ENCODE peak calls at places on chromosomes 4 and X, in eight cellular contexts. One of them, this sample, is unnamed.

GRCh38 chrX:119249836-119250340 is 13.8 kb downstream of the PGRMC1 start:
- DNase-seq in H1: no peak
- DNase-seq in SK-N-SH: no peak
- DNase-seq in upper lobe of left lung: no peak
- DNase-seq in sigmoid colon: no peak
- DNase-seq in transverse colon: no peak
- DNase-seq in stomach: no peak
- DNase-seq in K562: no peak
- DNase-seq in this sample: no peak

GRCh38 chr4:87875187-87875586 is 42.4 kb downstream of the MEPE start:
- DNase-seq in SK-N-SH: no peak
- DNase-seq in stomach: no peak
- DNase-seq in sigmoid colon: no peak
- DNase-seq in transverse colon: no peak
- DNase-seq in H1: no peak
- DNase-seq in upper lobe of left lung: no peak
- DNase-seq in K562: no peak
- DNase-seq in this sample: no peak

GRCh38 chrX:134933911-134934310 is 56.9 kb upstream of the SMIM10 start:
- DNase-seq in upper lobe of left lung: no peak
- DNase-seq in sigmoid colon: no peak
- DNase-seq in SK-N-SH: no peak
- DNase-seq in H1: no peak
- DNase-seq in transverse colon: no peak
- DNase-seq in stomach: no peak
- DNase-seq in K562: no peak
- DNase-seq in this sample: no peak

GRCh38 chr4:185529413-185529812 is 5.9 kb downstream of the PDLIM3 start:
- DNase-seq in K562: no peak
- DNase-seq in transverse colon: no peak
- DNase-seq in stomach: peak
- DNase-seq in upper lobe of left lung: no peak
- DNase-seq in sigmoid colon: no peak
- DNase-seq in H1: no peak
- DNase-seq in SK-N-SH: no peak
- DNase-seq in this sample: no peak

GRCh38 chrX:9148626-9149385 is 114.9 kb upstream of the FAM9B start:
- DNase-seq in H1: no peak
- DNase-seq in transverse colon: no peak
- DNase-seq in K562: no peak
- DNase-seq in sigmoid colon: no peak
- DNase-seq in stomach: no peak
- DNase-seq in upper lobe of left lung: no peak
- DNase-seq in SK-N-SH: no peak
- DNase-seq in this sample: no peak

GRCh38 chrX:10769165-10769564 is 148.8 kb upstream of the MID1 start:
- DNase-seq in upper lobe of left lung: no peak
- DNase-seq in K562: peak
- DNase-seq in stomach: no peak
- DNase-seq in SK-N-SH: peak
- DNase-seq in H1: no peak
- DNase-seq in sigmoid colon: no peak
- DNase-seq in transverse colon: no peak
- DNase-seq in this sample: no peak

GRCh38 chr4:7026107-7026506 is 17.1 kb upstream of the TADA2B start:
- DNase-seq in transverse colon: no peak
- DNase-seq in stomach: no peak
- DNase-seq in H1: no peak
- DNase-seq in upper lobe of left lung: no peak
- DNase-seq in K562: no peak
- DNase-seq in sigmoid colon: no peak
- DNase-seq in SK-N-SH: no peak
- DNase-seq in this sample: no peak

GRCh38 chr4:65651031-65651430 is 19.3 kb downstream of the EPHA5 start:
- DNase-seq in stomach: no peak
- DNase-seq in upper lobe of left lung: no peak
- DNase-seq in sigmoid colon: no peak
- DNase-seq in K562: no peak
- DNase-seq in H1: no peak
- DNase-seq in transverse colon: no peak
- DNase-seq in SK-N-SH: no peak
- DNase-seq in this sample: no peak

GRCh38 chrX:6149231-6149870 is 79.3 kb downstream of the NLGN4X start:
- DNase-seq in K562: no peak
- DNase-seq in SK-N-SH: peak
- DNase-seq in transverse colon: no peak
- DNase-seq in stomach: no peak
- DNase-seq in sigmoid colon: no peak
- DNase-seq in H1: no peak
- DNase-seq in upper lobe of left lung: no peak
- DNase-seq in this sample: no peak

GRCh38 chr4:47543331-47543730 is 58.3 kb downstream of the ATP10D start:
- DNase-seq in upper lobe of left lung: no peak
- DNase-seq in K562: no peak
- DNase-seq in SK-N-SH: no peak
- DNase-seq in transverse colon: no peak
- DNase-seq in stomach: no peak
- DNase-seq in H1: no peak
- DNase-seq in sigmoid colon: no peak
- DNase-seq in this sample: no peak

GRCh38 chr4:86595426-86595805 is 1.3 kb downstream of the PTPN13 start:
- DNase-seq in K562: no peak
- DNase-seq in transverse colon: no peak
- DNase-seq in H1: no peak
- DNase-seq in upper lobe of left lung: no peak
- DNase-seq in sigmoid colon: no peak
- DNase-seq in stomach: no peak
- DNase-seq in SK-N-SH: peak
- DNase-seq in this sample: no peak

GRCh38 chr4:138540056-138540800 is 298.1 kb upstream of the SLC7A11 start:
- DNase-seq in H1: no peak
- DNase-seq in SK-N-SH: no peak
- DNase-seq in K562: no peak
- DNase-seq in sigmoid colon: no peak
- DNase-seq in upper lobe of left lung: no peak
- DNase-seq in stomach: no peak
- DNase-seq in transverse colon: no peak
- DNase-seq in this sample: no peak

GRCh38 chr4:102836596-102836995 is 9.2 kb upstream of the UBE2D3 start:
- DNase-seq in sigmoid colon: no peak
- DNase-seq in stomach: no peak
- DNase-seq in upper lobe of left lung: no peak
- DNase-seq in H1: no peak
- DNase-seq in SK-N-SH: no peak
- DNase-seq in K562: no peak
- DNase-seq in transverse colon: no peak
- DNase-seq in this sample: no peak

GRCh38 chrX:7262551-7262950 is 114.6 kb upstream of the PUDP start:
- DNase-seq in SK-N-SH: no peak
- DNase-seq in H1: no peak
- DNase-seq in upper lobe of left lung: no peak
- DNase-seq in stomach: no peak
- DNase-seq in transverse colon: no peak
- DNase-seq in K562: no peak
- DNase-seq in sigmoid colon: no peak
- DNase-seq in this sample: no peak

GRCh38 chr4:52868138-52868537 is 6.0 kb downstream of the RASL11B start:
- DNase-seq in K562: no peak
- DNase-seq in transverse colon: no peak
- DNase-seq in sigmoid colon: no peak
- DNase-seq in upper lobe of left lung: peak
- DNase-seq in H1: no peak
- DNase-seq in SK-N-SH: peak
- DNase-seq in stomach: no peak
- DNase-seq in this sample: no peak
- TF ChIP-seq POLR2AphosphoS5 in K562: no peak
- TF ChIP-seq POLR2AphosphoS5 in transverse colon: no peak
- TF ChIP-seq POLR2AphosphoS5 in sigmoid colon: no peak
- TF ChIP-seq POLR2AphosphoS5 in upper lobe of left lung: no peak
- TF ChIP-seq POLR2AphosphoS5 in H1: no peak
- TF ChIP-seq POLR2AphosphoS5 in SK-N-SH: no peak
- TF ChIP-seq POLR2AphosphoS5 in stomach: no peak
- TF ChIP-seq POLR2AphosphoS5 in this sample: no peak

DNA sequence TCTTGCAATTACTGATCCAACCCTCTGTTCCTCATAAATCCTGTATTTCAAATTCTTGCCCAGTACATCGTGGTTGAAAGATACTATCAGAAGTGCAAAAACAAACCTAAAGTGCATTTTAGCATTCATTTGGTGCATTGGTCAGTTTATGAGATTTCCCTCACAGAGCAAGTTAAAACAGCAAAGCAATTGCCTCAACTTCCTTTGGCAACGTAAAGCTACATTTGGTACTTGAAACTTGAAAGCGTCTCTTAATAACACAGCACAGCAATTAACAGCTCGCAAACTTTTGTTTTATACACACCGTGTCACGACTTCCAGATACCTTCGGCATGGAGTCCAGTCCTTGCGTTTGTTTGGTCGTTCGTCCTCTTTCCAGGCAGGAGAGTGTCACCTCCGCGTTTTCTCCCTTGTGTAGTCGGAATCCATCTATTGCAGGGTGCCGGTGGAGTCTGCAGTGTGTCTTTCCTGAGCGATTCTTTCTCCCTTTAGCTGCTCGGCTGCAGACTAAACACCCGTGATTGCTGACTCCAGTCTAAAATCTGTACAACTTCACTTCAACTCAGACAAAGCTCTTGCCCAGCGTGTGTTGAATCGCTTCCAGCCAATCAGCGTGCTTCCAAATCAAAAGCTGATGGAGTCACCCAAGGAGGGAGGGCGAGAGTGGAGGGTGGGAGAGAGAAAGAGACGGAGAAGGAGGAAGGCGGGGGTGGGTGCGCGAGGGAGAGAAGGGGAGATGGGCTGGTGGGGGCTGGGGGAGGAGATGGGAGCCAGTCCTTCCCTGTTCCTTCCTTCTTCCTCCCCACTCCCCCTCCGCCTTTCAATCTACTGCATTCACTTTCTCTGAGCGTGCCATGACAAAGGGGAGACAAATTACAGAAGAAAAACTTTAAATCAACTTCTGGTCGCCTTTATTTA is at the start of gene PCDH18:
- DNase-seq in K562: no peak
- DNase-seq in H1: peak
- DNase-seq in upper lobe of left lung: no peak
- DNase-seq in sigmoid colon: peak
- DNase-seq in transverse colon: peak
- DNase-seq in SK-N-SH: peak
- DNase-seq in stomach: peak
- DNase-seq in this sample: peak
- TF ChIP-seq EP300 in K562: no peak
- TF ChIP-seq EP300 in H1: no peak
- TF ChIP-seq EP300 in upper lobe of left lung: no peak
- TF ChIP-seq EP300 in sigmoid colon: no peak
- TF ChIP-seq EP300 in transverse colon: no peak
- TF ChIP-seq EP300 in SK-N-SH: no peak
- TF ChIP-seq EP300 in stomach: no peak
- TF ChIP-seq EP300 in this sample: no peak

GRCh38 chr4:152535903-152536544 is at the start of gene FBXW7:
- DNase-seq in stomach: peak
- DNase-seq in transverse colon: peak
- DNase-seq in H1: peak
- DNase-seq in K562: peak
- DNase-seq in SK-N-SH: peak
- DNase-seq in upper lobe of left lung: peak
- DNase-seq in sigmoid colon: peak
- DNase-seq in this sample: peak

GRCh38 chr4:152535236-152535902 is 523 bp downstream of the FBXW7 start:
- DNase-seq in stomach: no peak
- DNase-seq in SK-N-SH: peak
- DNase-seq in upper lobe of left lung: peak
- DNase-seq in sigmoid colon: peak
- DNase-seq in transverse colon: peak
- DNase-seq in K562: peak
- DNase-seq in H1: peak
- DNase-seq in this sample: peak

GRCh38 chr4:152536545-152537182 is 772 bp upstream of the FBXW7 start:
- DNase-seq in K562: peak
- DNase-seq in SK-N-SH: peak
- DNase-seq in sigmoid colon: no peak
- DNase-seq in upper lobe of left lung: no peak
- DNase-seq in transverse colon: peak
- DNase-seq in stomach: no peak
- DNase-seq in H1: no peak
- DNase-seq in this sample: no peak

GRCh38 chr4:152537881-152538280 is 2.0 kb upstream of the FBXW7 start:
- DNase-seq in K562: no peak
- DNase-seq in transverse colon: no peak
- DNase-seq in SK-N-SH: no peak
- DNase-seq in sigmoid colon: no peak
- DNase-seq in H1: no peak
- DNase-seq in upper lobe of left lung: no peak
- DNase-seq in stomach: no peak
- DNase-seq in this sample: no peak

DNA sequence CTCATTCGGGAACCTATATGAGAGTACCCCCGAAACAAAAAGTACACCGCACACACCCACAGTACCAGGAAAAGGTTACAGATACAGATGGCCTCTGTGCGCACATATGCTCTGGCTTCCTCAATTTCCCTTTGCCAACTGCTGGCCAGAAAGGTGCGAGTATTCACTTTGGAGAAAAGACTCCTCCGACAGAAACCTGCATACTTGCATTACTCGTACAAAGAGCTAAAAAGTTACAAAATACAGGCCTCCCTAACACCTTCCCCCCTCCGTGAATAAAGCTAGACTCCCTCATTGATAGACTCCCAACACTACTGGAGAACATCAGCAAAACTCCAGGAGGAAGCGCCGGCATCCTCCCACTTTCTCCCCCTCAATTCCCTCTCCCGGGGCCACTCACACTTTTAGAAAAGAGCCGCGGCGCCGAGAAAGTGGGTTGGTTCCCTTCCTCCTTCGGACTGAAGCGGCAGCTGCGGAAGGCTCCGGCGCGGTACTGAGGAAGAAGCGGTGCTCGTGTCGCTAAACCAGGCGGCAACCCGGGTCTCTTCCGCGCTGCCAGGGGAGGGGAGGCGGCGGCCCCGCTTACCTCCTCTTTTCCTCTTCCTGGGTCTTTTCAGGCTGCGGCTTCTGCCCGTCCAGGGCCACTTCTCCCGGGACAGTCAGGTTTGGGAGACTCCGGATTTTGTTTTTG is 1.2 kb downstream of the FBXW7 start:
- DNase-seq in H1: peak
- DNase-seq in K562: peak
- DNase-seq in SK-N-SH: peak
- DNase-seq in stomach: peak
- DNase-seq in sigmoid colon: no peak
- DNase-seq in transverse colon: peak
- DNase-seq in upper lobe of left lung: peak
- DNase-seq in this sample: peak
- TF ChIP-seq POLR2AphosphoS5 in H1: no peak
- TF ChIP-seq POLR2AphosphoS5 in K562: no peak
- TF ChIP-seq POLR2AphosphoS5 in SK-N-SH: no peak
- TF ChIP-seq POLR2AphosphoS5 in stomach: no peak
- TF ChIP-seq POLR2AphosphoS5 in sigmoid colon: no peak
- TF ChIP-seq POLR2AphosphoS5 in transverse colon: peak
- TF ChIP-seq POLR2AphosphoS5 in upper lobe of left lung: no peak
- TF ChIP-seq POLR2AphosphoS5 in this sample: no peak

DNA sequence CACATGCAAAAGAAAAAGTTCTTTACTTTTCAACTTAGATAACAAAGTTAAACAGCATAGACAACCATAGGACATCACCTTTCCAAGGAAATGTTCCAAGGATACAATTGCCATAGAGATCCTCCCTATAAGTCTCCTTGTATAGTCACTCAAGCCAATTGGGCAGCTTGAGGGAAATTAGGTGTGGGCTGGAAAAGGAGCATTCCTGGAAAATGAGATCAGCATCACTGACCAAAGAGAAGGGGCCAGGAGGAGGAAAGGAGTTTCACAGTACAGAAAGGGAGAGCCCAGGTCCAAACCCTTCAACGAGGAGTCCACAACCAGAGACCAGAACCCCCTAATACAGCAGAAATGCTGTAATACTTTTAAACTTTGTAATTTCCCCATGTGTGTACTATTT is 91.5 kb upstream of the PPARGC1A start:
- DNase-seq in upper lobe of left lung: no peak
- DNase-seq in H1: no peak
- DNase-seq in K562: no peak
- DNase-seq in SK-N-SH: no peak
- DNase-seq in stomach: no peak
- DNase-seq in transverse colon: no peak
- DNase-seq in sigmoid colon: no peak
- DNase-seq in this sample: no peak
- TF ChIP-seq EP300 in upper lobe of left lung: no peak
- TF ChIP-seq EP300 in H1: no peak
- TF ChIP-seq EP300 in K562: no peak
- TF ChIP-seq EP300 in SK-N-SH: no peak
- TF ChIP-seq EP300 in stomach: no peak
- TF ChIP-seq EP300 in transverse colon: no peak
- TF ChIP-seq EP300 in sigmoid colon: no peak
- TF ChIP-seq EP300 in this sample: no peak

This sample was measured in suprapubic skin.